ENCODE peak calls at places on chromosomes 6 and 20, in six cellular contexts. Y is uterus, H is heart left ventricle, S is choroid plexus epithelial cell, N is OCI-LY7, Z is fibroblast of villous mesenchyme. F is an unnamed sample.
A peak's percentile ranks its signal among the peaks of the same experiment; 100 is the strongest.

GRCh38 chr6:18497006-18497405 is 109.9 kb downstream of the RNF144B start:
- DNase-seq in Y (no peak), H (no peak), S (no peak), N (no peak), Z (no peak), F (no peak)

GRCh38 chr20:62004614-62005013 is 61.1 kb downstream of the TAF4 start:
- DNase-seq in Y (no peak), H (peak; percentile 31), S (no peak), N (no peak), Z (no peak), F (no peak)

GRCh38 chr20:44716309-44717106 is 1.3 kb downstream of the CCN5 start:
- DNase-seq in Y (no peak), H (no peak), S (no peak), N (no peak), Z (no peak), F (no peak)

GRCh38 chr6:21026576-21027273 is 492.5 kb downstream of the CDKAL1 start:
- DNase-seq in Y (no peak), H (no peak), S (peak; percentile 71), N (no peak), Z (peak; percentile 83), F (no peak)

GRCh38 chr20:20824924-20825584 is 112.6 kb upstream of the RALGAPA2 start:
- DNase-seq in Y (peak; percentile 30), H (peak; percentile 64), S (peak; percentile 37), N (peak; percentile 44), Z (peak; percentile 21), F (peak; percentile 75)

GRCh38 chr6:138795809-138796469 is at the start of gene ECT2L:
- DNase-seq in Y (peak; percentile 57), H (peak; percentile 85), S (peak; percentile 64), N (no peak), Z (peak; percentile 54), F (peak; percentile 81)

GRCh38 chr20:58043122-58043865 is 185.2 kb downstream of the ANKRD60 start:
- DNase-seq in Y (no peak), H (no peak), S (no peak), N (no peak), Z (no peak), F (no peak)

GRCh38 chr20:41051426-41051825 is 22.8 kb downstream of the TOP1 start:
- DNase-seq in Y (no peak), H (no peak), S (no peak), N (no peak), Z (no peak), F (no peak)

GRCh38 chr20:2750343-2751251 is 49.8 kb downstream of the CPXM1 start:
- DNase-seq in Y (peak; percentile 72), H (no peak), S (peak; percentile 65), N (no peak), Z (peak; percentile 53), F (peak; percentile 44)

GRCh38 chr6:129785756-129786135 is 75.4 kb downstream of the TMEM244 start:
- DNase-seq in Y (no peak), H (no peak), S (no peak), N (no peak), Z (no peak), F (no peak)

GRCh38 chr6:127844529-127844928 is 56.3 kb downstream of the THEMIS start:
- DNase-seq in Y (no peak), H (no peak), S (no peak), N (no peak), Z (no peak), F (no peak)
- H3K4me3 ChIP-seq in Y (no peak overlapping the region), H (no peak overlapping the region), S (no peak overlapping the region), N (no peak overlapping the region), Z (no peak overlapping the region), F (no peak overlapping the region)

GRCh38 chr6:15079288-15079817 is 166.5 kb upstream of the JARID2 start:
- DNase-seq in Y (no peak), H (no peak), S (no peak), N (no peak), Z (no peak), F (no peak)
- H3K4me3 ChIP-seq in Y (no peak overlapping the region), H (no peak overlapping the region), S (no peak overlapping the region), N (no peak overlapping the region), Z (no peak overlapping the region), F (no peak overlapping the region)

DNA sequence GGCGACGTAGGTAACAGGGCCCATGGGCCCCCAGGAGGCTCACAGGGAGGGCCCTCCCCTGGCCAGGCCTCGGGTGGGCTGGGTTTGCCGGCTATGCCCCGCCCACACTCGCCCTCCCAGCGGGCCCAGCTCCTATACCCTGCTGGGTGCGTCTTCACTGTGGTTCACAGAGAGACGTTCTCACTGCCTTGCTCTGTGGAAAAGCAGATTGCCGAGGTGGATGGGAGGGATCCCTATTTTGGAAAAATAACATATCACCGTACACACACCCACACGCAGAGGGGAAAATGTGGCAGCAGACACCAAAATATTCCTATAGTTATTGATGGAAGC is 49.6 kb downstream of the TMEM242 start:
- DNase-seq in Y (peak; percentile 60), H (peak; percentile 35), S (peak; percentile 56), N (peak; percentile 84), Z (peak; percentile 40), F (peak; percentile 42)
- H3K4me3 ChIP-seq in Y (peak overlapping the region; percentile 44), H (no peak overlapping the region), S (peak overlapping the region; percentile 17), N (peak overlapping the region; percentile 67), Z (peak overlapping the region; percentile 74), F (peak overlapping the region; percentile 58)

DNA sequence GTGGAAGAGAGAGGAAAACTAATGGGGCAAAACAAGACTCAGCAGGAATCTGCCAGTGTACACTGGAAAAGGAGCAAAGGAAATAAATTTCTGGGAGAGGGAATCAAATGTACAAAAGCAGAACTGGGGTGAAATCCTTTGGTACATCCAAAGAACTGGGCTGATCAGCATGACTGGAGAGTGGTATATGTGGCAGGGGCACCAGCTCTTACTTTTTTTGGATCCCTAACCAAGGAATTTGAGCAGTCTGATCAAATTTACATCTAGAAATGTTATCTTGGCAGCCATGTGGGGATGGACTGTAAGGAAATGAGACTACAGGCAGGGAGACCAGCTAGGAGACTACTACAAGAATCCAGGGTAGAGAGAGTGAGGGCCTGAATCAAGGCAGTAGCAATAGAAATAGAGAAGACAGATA is 1.2 kb upstream of the ZSCAN31 start:
- DNase-seq in Y (no peak), H (no peak), S (no peak), N (no peak), Z (no peak), F (no peak)
- H3K4me3 ChIP-seq in Y (peak overlapping the region; percentile 75), H (no peak overlapping the region), S (no peak overlapping the region), N (peak overlapping the region; percentile 65), Z (peak overlapping the region; percentile 77), F (peak overlapping the region; percentile 79)

DNA sequence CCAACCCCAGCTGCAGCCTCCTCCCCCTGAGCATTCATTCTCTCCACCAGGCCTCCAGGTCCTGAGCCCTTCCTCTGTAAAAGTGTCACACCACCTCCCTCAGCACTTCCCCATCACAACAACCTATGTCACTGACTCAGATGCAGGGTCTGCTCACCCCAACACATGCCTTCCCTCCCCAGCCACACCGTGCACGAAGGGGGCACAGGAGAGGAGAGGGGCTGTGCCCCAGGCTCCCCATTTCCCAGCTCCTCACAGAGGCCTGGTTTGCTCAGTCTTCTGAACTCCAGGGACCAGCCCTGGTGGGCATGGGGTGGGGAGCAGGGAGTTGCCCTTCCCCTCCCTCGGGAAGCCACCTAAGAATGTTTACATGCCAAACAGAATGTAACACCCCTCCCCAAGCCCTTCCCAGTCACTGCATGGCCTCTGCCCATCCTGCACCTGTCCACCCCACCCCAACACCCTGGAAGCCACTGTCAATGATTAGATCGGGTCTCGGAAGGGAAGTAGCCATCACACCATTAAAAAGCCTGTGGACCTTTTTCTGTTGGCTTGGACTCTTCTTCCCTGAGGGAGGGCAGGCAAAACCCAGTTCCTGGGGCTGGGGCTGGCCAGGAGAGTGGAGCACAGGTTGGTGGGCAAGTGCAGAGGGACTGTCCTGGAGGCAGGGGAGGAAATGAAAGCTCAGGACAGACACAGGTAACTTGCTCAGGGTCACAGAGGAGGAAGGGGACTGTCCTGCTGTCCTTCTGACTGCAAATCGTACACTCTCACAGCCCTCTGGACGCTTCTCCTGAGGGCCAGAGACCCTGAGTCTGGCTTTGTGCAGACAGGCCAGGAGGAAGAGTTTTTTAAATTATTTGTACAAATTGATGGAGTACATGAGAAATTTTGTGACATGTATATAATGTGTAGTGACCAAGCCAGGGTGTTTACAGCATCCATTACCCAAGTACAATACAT is 10.1 kb upstream of the SLC22A7 start:
- DNase-seq in Y (no peak), H (no peak), S (no peak), N (no peak), Z (no peak), F (no peak)
- H3K4me3 ChIP-seq in Y (no peak overlapping the region), H (no peak overlapping the region), S (no peak overlapping the region), N (no peak overlapping the region), Z (no peak overlapping the region), F (no peak overlapping the region)

GRCh38 chr6:42103753-42104094 is 38.7 kb downstream of the C6orf132 start:
- DNase-seq in Y (no peak), H (no peak), S (no peak), N (no peak), Z (no peak), F (no peak)
- H3K4me3 ChIP-seq in Y (no peak overlapping the region), H (no peak overlapping the region), S (no peak overlapping the region), N (peak overlapping the region; percentile 62), Z (no peak overlapping the region), F (peak overlapping the region; percentile 59)

GRCh38 chr6:61810047-61810446 is 476.0 kb downstream of the KHDRBS2 start:
- DNase-seq in Y (no peak), H (no peak), S (no peak), N (no peak), Z (no peak), F (no peak)
- H3K4me3 ChIP-seq in Y (no peak overlapping the region), H (no peak overlapping the region), S (no peak overlapping the region), N (no peak overlapping the region), Z (no peak overlapping the region), F (no peak overlapping the region)